ENCODE peak calls at places on chromosomes 4 and X, in six cellular contexts. One of them, this sample, is unnamed.

GRCh38 chrX:150032742-150033141 is 94.5 kb upstream of the EOLA2 start:
- DNase-seq in fibroblast of lung: peak; percentile 78
- DNase-seq in GM13977: no peak
- DNase-seq in tibial nerve: no peak
- DNase-seq in OCI-LY7: no peak
- DNase-seq in Calu3: peak; percentile 24
- DNase-seq in this sample: no peak

GRCh38 chrX:17581650-17582049 is 155.6 kb upstream of the SCML1 start:
- DNase-seq in fibroblast of lung: no peak
- DNase-seq in GM13977: no peak
- DNase-seq in tibial nerve: no peak
- DNase-seq in OCI-LY7: no peak
- DNase-seq in Calu3: no peak
- DNase-seq in this sample: no peak

GRCh38 chr4:183118585-183118984 is 19.5 kb downstream of the WWC2 start:
- DNase-seq in fibroblast of lung: peak; percentile 68
- DNase-seq in GM13977: no peak
- DNase-seq in tibial nerve: no peak
- DNase-seq in OCI-LY7: no peak
- DNase-seq in Calu3: no peak
- DNase-seq in this sample: no peak

GRCh38 chr4:18582841-18583240 is 561.3 kb upstream of the LCORL start:
- DNase-seq in fibroblast of lung: no peak
- DNase-seq in GM13977: no peak
- DNase-seq in tibial nerve: no peak
- DNase-seq in OCI-LY7: no peak
- DNase-seq in Calu3: no peak
- DNase-seq in this sample: no peak

GRCh38 chr4:139331185-139331584 is 28.9 kb upstream of the NDUFC1 start:
- DNase-seq in fibroblast of lung: no peak
- DNase-seq in GM13977: no peak
- DNase-seq in tibial nerve: no peak
- DNase-seq in OCI-LY7: no peak
- DNase-seq in Calu3: no peak
- DNase-seq in this sample: no peak

GRCh38 chrX:30971761-30972603 is 82.9 kb upstream of the TAB3 start:
- DNase-seq in fibroblast of lung: peak; percentile 43
- DNase-seq in GM13977: peak; percentile 50
- DNase-seq in tibial nerve: no peak
- DNase-seq in OCI-LY7: peak; percentile 54
- DNase-seq in Calu3: peak; percentile 36
- DNase-seq in this sample: no peak

GRCh38 chr4:85762204-85762884 is 287.4 kb downstream of the ARHGAP24 start:
- DNase-seq in fibroblast of lung: peak; percentile 89
- DNase-seq in GM13977: no peak
- DNase-seq in tibial nerve: no peak
- DNase-seq in OCI-LY7: no peak
- DNase-seq in Calu3: no peak
- DNase-seq in this sample: no peak

GRCh38 chr4:53478671-53479456 is 101.4 kb downstream of the FIP1L1 start:
- DNase-seq in fibroblast of lung: peak; percentile 89
- DNase-seq in GM13977: no peak
- DNase-seq in tibial nerve: no peak
- DNase-seq in OCI-LY7: no peak
- DNase-seq in Calu3: no peak
- DNase-seq in this sample: no peak

GRCh38 chr4:77854431-77855111 is 8.1 kb upstream of the MRPL1 start:
- DNase-seq in fibroblast of lung: no peak
- DNase-seq in GM13977: no peak
- DNase-seq in tibial nerve: no peak
- DNase-seq in OCI-LY7: no peak
- DNase-seq in Calu3: no peak
- DNase-seq in this sample: no peak

GRCh38 chr4:84470204-84470785 is 28.8 kb downstream of the NKX6-1 start:
- DNase-seq in fibroblast of lung: no peak
- DNase-seq in GM13977: no peak
- DNase-seq in tibial nerve: no peak
- DNase-seq in OCI-LY7: peak; percentile 1
- DNase-seq in Calu3: peak; percentile 18
- DNase-seq in this sample: no peak

GRCh38 chr4:112451831-112452230 is 64.1 kb downstream of the NEUROG2 start:
- DNase-seq in fibroblast of lung: no peak
- DNase-seq in GM13977: no peak
- DNase-seq in tibial nerve: no peak
- DNase-seq in OCI-LY7: no peak
- DNase-seq in Calu3: no peak
- DNase-seq in this sample: no peak

GRCh38 chrX:45385767-45386166 is 185.1 kb upstream of the DIPK2B start:
- DNase-seq in fibroblast of lung: peak; percentile 14
- DNase-seq in GM13977: no peak
- DNase-seq in tibial nerve: no peak
- DNase-seq in OCI-LY7: no peak
- DNase-seq in Calu3: no peak
- DNase-seq in this sample: no peak

GRCh38 chr4:189021831-189022230 is 882.6 kb downstream of the TRIML1 start:
- DNase-seq in fibroblast of lung: peak; percentile 44
- DNase-seq in GM13977: no peak
- DNase-seq in tibial nerve: no peak
- DNase-seq in OCI-LY7: no peak
- DNase-seq in Calu3: no peak
- DNase-seq in this sample: no peak

GRCh38 chr4:185821029-185821419 is 9.0 kb upstream of the SORBS2 start:
- DNase-seq in fibroblast of lung: no peak
- DNase-seq in GM13977: no peak
- DNase-seq in tibial nerve: no peak
- DNase-seq in OCI-LY7: no peak
- DNase-seq in Calu3: no peak
- DNase-seq in this sample: no peak

GRCh38 chr4:108111781-108112180 is 57.0 kb downstream of the LEF1 start:
- DNase-seq in fibroblast of lung: no peak
- DNase-seq in GM13977: no peak
- DNase-seq in tibial nerve: no peak
- DNase-seq in OCI-LY7: no peak
- DNase-seq in Calu3: no peak
- DNase-seq in this sample: no peak

GRCh38 chr4:92599044-92599443 is 295.3 kb downstream of the GRID2 start:
- DNase-seq in fibroblast of lung: peak; percentile 23
- DNase-seq in GM13977: no peak
- DNase-seq in tibial nerve: no peak
- DNase-seq in OCI-LY7: no peak
- DNase-seq in Calu3: no peak
- DNase-seq in this sample: no peak

DNA sequence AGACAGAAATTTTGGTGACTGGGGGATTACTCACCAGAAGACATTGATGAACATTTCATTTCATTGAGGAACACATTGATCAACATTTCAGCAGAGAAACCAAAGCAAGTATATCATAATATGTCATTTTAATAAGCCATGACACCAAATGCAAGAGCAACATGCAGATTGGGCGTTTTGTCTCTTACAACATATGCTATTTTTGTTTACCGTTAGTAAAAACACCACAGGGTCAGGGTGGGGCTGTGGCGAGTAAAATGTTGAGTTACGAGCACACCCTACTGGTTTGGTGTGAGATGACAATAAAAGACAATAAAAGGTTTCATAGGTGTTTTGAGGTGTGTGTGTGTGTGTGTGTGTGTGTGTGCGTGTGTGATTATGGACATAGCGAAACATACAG is 294.5 kb downstream of the PDGFC start:
- DNase-seq in fibroblast of lung: peak; percentile 31
- DNase-seq in GM13977: no peak
- DNase-seq in tibial nerve: no peak
- DNase-seq in OCI-LY7: peak; percentile 0
- DNase-seq in Calu3: peak; percentile 42
- DNase-seq in this sample: no peak
- TF ChIP-seq CTCF in fibroblast of lung: no peak
- TF ChIP-seq CTCF in GM13977: no peak
- TF ChIP-seq CTCF in tibial nerve: no peak
- TF ChIP-seq CTCF in OCI-LY7: peak; percentile 53
- TF ChIP-seq CTCF in Calu3: peak; percentile 37
- TF ChIP-seq CTCF in this sample: no peak

DNA sequence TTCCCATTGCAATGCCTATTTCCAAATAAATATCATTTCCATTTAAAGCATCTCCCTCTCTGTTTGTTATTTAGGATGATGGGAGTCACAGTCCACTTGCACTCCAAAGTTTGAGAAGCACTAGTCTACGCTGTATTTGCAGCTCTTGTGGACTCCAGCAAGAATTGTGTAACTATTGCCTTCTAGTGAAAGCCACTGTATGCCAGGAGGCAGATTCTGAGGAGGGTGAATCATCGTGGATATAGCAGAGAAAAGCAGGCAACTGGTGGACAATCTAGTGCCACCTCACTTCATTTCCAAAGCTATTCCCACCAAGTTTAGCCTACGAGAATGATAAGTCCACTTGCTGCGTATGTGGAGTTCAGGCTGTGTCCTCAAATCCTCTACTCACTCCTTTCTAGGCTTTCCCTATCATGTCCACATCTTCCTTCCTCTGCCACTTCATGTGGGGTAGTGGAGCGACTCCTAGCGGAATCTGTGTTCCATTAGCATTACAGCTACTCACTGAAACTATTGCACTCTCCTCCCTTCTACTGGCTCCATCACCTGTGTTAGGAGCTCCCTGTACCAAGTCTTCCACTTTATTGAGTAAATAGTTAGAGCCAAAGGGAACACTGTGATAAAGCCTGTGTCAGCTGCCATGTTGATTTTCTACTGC is 501.8 kb upstream of the GALNT7 start:
- DNase-seq in fibroblast of lung: no peak
- DNase-seq in GM13977: no peak
- DNase-seq in tibial nerve: no peak
- DNase-seq in OCI-LY7: no peak
- DNase-seq in Calu3: no peak
- DNase-seq in this sample: no peak
- TF ChIP-seq CTCF in fibroblast of lung: no peak
- TF ChIP-seq CTCF in GM13977: no peak
- TF ChIP-seq CTCF in tibial nerve: no peak
- TF ChIP-seq CTCF in OCI-LY7: no peak
- TF ChIP-seq CTCF in Calu3: no peak
- TF ChIP-seq CTCF in this sample: no peak

GRCh38 chr4:154503598-154503997 is 12.0 kb upstream of the DCHS2 start:
- DNase-seq in fibroblast of lung: peak; percentile 17
- DNase-seq in GM13977: no peak
- DNase-seq in tibial nerve: no peak
- DNase-seq in OCI-LY7: peak; percentile 38
- DNase-seq in Calu3: peak; percentile 5
- DNase-seq in this sample: no peak

GRCh38 chr4:154511990-154512389 is 20.4 kb upstream of the DCHS2 start:
- DNase-seq in fibroblast of lung: no peak
- DNase-seq in GM13977: no peak
- DNase-seq in tibial nerve: no peak
- DNase-seq in OCI-LY7: no peak
- DNase-seq in Calu3: no peak
- DNase-seq in this sample: no peak

GRCh38 chr4:154507170-154507569 is 15.6 kb upstream of the DCHS2 start:
- DNase-seq in fibroblast of lung: no peak
- DNase-seq in GM13977: no peak
- DNase-seq in tibial nerve: no peak
- DNase-seq in OCI-LY7: no peak
- DNase-seq in Calu3: peak; percentile 44
- DNase-seq in this sample: no peak

DNA sequence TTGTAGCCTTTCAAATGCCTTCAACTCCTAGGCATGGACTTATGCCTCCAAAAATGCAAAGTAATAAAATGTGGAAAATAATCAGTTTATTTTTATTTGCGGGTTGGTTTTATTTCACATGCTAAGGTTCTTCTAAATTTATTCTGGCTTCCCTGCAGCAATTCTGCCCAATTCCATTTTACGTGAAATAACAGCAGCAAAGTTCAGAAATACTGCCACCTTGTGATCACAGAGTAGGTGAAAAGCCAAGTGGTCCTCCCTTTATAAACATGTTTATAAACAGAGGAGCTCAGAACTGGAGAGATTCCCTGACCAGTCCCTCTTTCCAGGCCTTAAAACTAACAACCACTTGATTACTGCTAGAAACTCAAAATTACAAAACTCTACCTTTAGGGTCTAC is 14.7 kb upstream of the DCHS2 start:
- DNase-seq in fibroblast of lung: peak; percentile 60
- DNase-seq in GM13977: no peak
- DNase-seq in tibial nerve: no peak
- DNase-seq in OCI-LY7: peak; percentile 41
- DNase-seq in Calu3: peak; percentile 8
- DNase-seq in this sample: no peak
- TF ChIP-seq CTCF in fibroblast of lung: peak; percentile 34
- TF ChIP-seq CTCF in GM13977: peak; percentile 53
- TF ChIP-seq CTCF in tibial nerve: peak; percentile 15
- TF ChIP-seq CTCF in OCI-LY7: peak; percentile 82
- TF ChIP-seq CTCF in Calu3: peak; percentile 10
- TF ChIP-seq CTCF in this sample: no peak

GRCh38 chr4:6405417-6405747 is 67.0 kb downstream of the PPP2R2C start:
- DNase-seq in fibroblast of lung: no peak
- DNase-seq in GM13977: no peak
- DNase-seq in tibial nerve: no peak
- DNase-seq in OCI-LY7: no peak
- DNase-seq in Calu3: no peak
- DNase-seq in this sample: no peak

GRCh38 chr4:6403400-6403685 is 69.1 kb downstream of the PPP2R2C start:
- DNase-seq in fibroblast of lung: no peak
- DNase-seq in GM13977: no peak
- DNase-seq in tibial nerve: no peak
- DNase-seq in OCI-LY7: no peak
- DNase-seq in Calu3: peak; percentile 15
- DNase-seq in this sample: no peak

GRCh38 chr4:6404611-6405416 is 67.6 kb downstream of the PPP2R2C start:
- DNase-seq in fibroblast of lung: no peak
- DNase-seq in GM13977: no peak
- DNase-seq in tibial nerve: no peak
- DNase-seq in OCI-LY7: no peak
- DNase-seq in Calu3: no peak
- DNase-seq in this sample: no peak

GRCh38 chr4:6401797-6402196 is 70.6 kb downstream of the PPP2R2C start:
- DNase-seq in fibroblast of lung: no peak
- DNase-seq in GM13977: no peak
- DNase-seq in tibial nerve: no peak
- DNase-seq in OCI-LY7: no peak
- DNase-seq in Calu3: no peak
- DNase-seq in this sample: no peak

DNA sequence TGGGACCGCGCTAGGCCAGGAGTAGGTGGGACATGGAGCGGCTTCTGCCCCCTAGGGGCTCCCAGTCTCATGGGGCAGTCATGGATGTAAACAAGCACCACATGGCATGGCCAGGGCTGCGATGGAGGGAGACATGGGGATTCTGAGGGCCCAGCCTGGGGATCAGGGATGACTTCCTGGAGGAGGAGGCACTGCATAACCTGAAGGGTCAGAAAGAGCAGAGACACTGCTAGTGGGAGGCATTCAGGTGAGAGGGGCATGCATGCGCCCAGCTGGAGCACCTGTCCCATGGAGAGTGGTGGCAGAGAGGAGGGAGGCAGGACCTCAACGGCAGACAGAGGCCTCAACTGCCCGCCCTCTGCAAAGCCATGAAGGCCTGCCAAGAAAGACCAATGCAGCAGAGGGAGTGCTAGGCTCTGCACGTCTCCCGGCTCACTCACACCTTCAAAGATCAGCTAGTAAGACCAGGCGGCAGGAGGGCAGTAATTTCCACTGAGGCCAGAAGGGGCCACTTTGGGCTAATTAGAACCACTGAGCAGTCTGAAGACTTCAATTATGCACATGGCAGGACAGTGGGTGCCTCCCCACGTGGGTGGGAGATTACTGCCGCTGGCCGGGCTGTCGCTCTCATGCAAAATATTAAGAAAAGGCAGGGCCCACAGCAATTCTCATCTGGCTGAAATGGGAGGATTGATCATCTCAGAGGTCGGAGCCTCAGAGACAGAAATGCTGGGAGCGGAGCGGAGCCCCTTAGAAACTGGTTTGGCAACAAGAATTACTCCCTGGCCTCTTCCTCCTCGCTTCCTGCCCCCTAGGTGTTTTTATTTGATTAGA is 69.6 kb downstream of the PPP2R2C start:
- DNase-seq in fibroblast of lung: no peak
- DNase-seq in GM13977: no peak
- DNase-seq in tibial nerve: no peak
- DNase-seq in OCI-LY7: no peak
- DNase-seq in Calu3: no peak
- DNase-seq in this sample: no peak
- TF ChIP-seq CTCF in fibroblast of lung: no peak
- TF ChIP-seq CTCF in GM13977: no peak
- TF ChIP-seq CTCF in tibial nerve: no peak
- TF ChIP-seq CTCF in OCI-LY7: no peak
- TF ChIP-seq CTCF in Calu3: no peak
- TF ChIP-seq CTCF in this sample: no peak